ENCODE peak calls at places on chromosome 2, in six cellular contexts. N is activated CD8-positive, alpha-beta memory T cell treated with anti-CD3 and anti-CD28 coated beads, Interleukin-2, amount 50 U/mL, for 48 hours; D is adipocyte; E is neural crest cell; L is MV-4-11; U is HFFc6. G is an unnamed sample.

GRCh38 chr2:115491394-115491793 is 1049.0 kb downstream of the DPP10 start:
- DNase-seq in N (no peak), D (no peak), E (no peak), L (no peak), U (no peak), G (no peak)

GRCh38 chr2:221444106-221444505 is 128.0 kb downstream of the EPHA4 start:
- DNase-seq in N (no peak), D (peak; percentile 52), E (no peak), L (peak; percentile 13), U (peak; percentile 72), G (no peak)

GRCh38 chr2:134683561-134684112 is 35.2 kb downstream of the TMEM163 start:
- DNase-seq in N (no peak), D (no peak), E (no peak), L (peak; percentile 61), U (no peak), G (no peak)

GRCh38 chr2:185608799-185609198 is 129.8 kb upstream of the FSIP2 start:
- DNase-seq in N (no peak), D (peak; percentile 48), E (no peak), L (no peak), U (no peak), G (no peak)

GRCh38 chr2:72148391-72148974 is 821 bp upstream of the CYP26B1 start:
- DNase-seq in N (peak; percentile 52), D (peak; percentile 62), E (no peak), L (no peak), U (no peak), G (peak; percentile 87)

GRCh38 chr2:74491671-74492544 is 7.5 kb downstream of the LBX2 start:
- DNase-seq in N (no peak), D (no peak), E (no peak), L (no peak), U (no peak), G (no peak)

GRCh38 chr2:162118166-162119031 is 33.6 kb downstream of the GCG start:
- DNase-seq in N (no peak), D (peak; percentile 21), E (no peak), L (peak; percentile 26), U (peak; percentile 87), G (no peak)

GRCh38 chr2:58291726-58292430 is 50.8 kb upstream of the FANCL start:
- DNase-seq in N (no peak), D (no peak), E (no peak), L (no peak), U (no peak), G (no peak)

GRCh38 chr2:112644155-112644932 is 1.4 kb upstream of the SLC20A1 start:
- DNase-seq in N (no peak), D (peak; percentile 30), E (no peak), L (no peak), U (no peak), G (no peak)

GRCh38 chr2:213162515-213163118 is 11.2 kb upstream of the IKZF2 start:
- DNase-seq in N (no peak), D (peak; percentile 62), E (no peak), L (no peak), U (peak; percentile 56), G (no peak)

GRCh38 chr2:61887684-61888303 is 662 bp downstream of the CCT4 start:
- DNase-seq in N (no peak), D (peak; percentile 69), E (no peak), L (peak; percentile 34), U (peak; percentile 10), G (no peak)

GRCh38 chr2:40487592-40487991 is 35.7 kb upstream of the SLC8A1 start:
- DNase-seq in N (no peak), D (no peak), E (no peak), L (peak; percentile 83), U (no peak), G (no peak)

GRCh38 chr2:227772197-227772661 is 26.5 kb downstream of the SCYGR8 start:
- DNase-seq in N (no peak), D (no peak), E (no peak), L (no peak), U (no peak), G (no peak)

GRCh38 chr2:239443666-239444567 is 43.1 kb upstream of the HDAC4 start:
- DNase-seq in N (no peak), D (no peak), E (no peak), L (no peak), U (peak; percentile 26), G (peak; percentile 69)

GRCh38 chr2:190507135-190507534 is 27.4 kb downstream of the NEMP2 start:
- DNase-seq in N (no peak), D (no peak), E (no peak), L (no peak), U (no peak), G (no peak)

GRCh38 chr2:98806266-98806697 is 75.3 kb upstream of the MGAT4A start:
- DNase-seq in N (no peak), D (peak; percentile 75), E (no peak), L (no peak), U (no peak), G (no peak)

GRCh38 chr2:215356948-215357461 is 45.1 kb downstream of the ATIC start:
- DNase-seq in N (no peak), D (peak; percentile 61), E (no peak), L (no peak), U (no peak), G (no peak)

GRCh38 chr2:229627728-229628127 is 86.6 kb downstream of the DNER start:
- DNase-seq in N (no peak), D (no peak), E (no peak), L (peak; percentile 20), U (no peak), G (no peak)

GRCh38 chr2:59297829-59298228 is 1056.7 kb upstream of the FANCL start:
- DNase-seq in N (no peak), D (no peak), E (no peak), L (no peak), U (no peak), G (no peak)

GRCh38 chr2:197145471-197146056 is 165.0 kb downstream of the ANKRD44 start:
- DNase-seq in N (no peak), D (no peak), E (no peak), L (peak; percentile 99), U (no peak), G (no peak)

GRCh38 chr2:27133905-27134780 is at the start of gene PREB:
- DNase-seq in N (peak; percentile 100), D (peak; percentile 99), E (peak; percentile 99), L (peak; percentile 95), U (peak; percentile 92), G (peak; percentile 97)